ENCODE peak calls at places on chromosomes 7 and 10, in four cellular contexts. T is SK-N-SH, Z is memory B cell, R is fibroblast of mammary gland. Y is an unnamed sample.
A peak's percentile ranks its signal among the peaks of the same experiment; 100 is the strongest.

GRCh38 chr7:132436121-132436520 is 140.1 kb downstream of the PLXNA4 start:
- DNase-seq in Z (no peak), R (no peak), T (peak; percentile 82), Y (no peak)

GRCh38 chr10:110398419-110399162 is 93.9 kb upstream of the SMNDC1 start:
- DNase-seq in Z (no peak), R (peak; percentile 99), T (no peak), Y (no peak)

GRCh38 chr10:126041804-126042231 is 145.5 kb downstream of the FANK1 start:
- DNase-seq in Z (peak; percentile 80), T (peak; percentile 84), R (no peak), Y (peak; percentile 97)

GRCh38 chr10:47237316-47238260 is 62.4 kb upstream of the GDF10 start:
- DNase-seq in R (no peak), Z (no peak), T (no peak), Y (no peak)

GRCh38 chr7:18572885-18573284 is 77.3 kb downstream of the HDAC9 start:
- DNase-seq in T (no peak), R (no peak), Z (no peak), Y (no peak)

GRCh38 chr10:134743-135600 is at the start of gene ZMYND11:
- DNase-seq in T (peak; percentile 93), Z (no peak), R (peak; percentile 41), Y (peak; percentile 38)

GRCh38 chr7:2164646-2165045 is 68.1 kb downstream of the MAD1L1 start:
- DNase-seq in Z (no peak), T (peak; percentile 36), R (no peak), Y (no peak)

GRCh38 chr7:80841566-80842478 is 77.0 kb downstream of the SEMA3C start:
- DNase-seq in Z (no peak), T (no peak), R (peak; percentile 45), Y (no peak)

GRCh38 chr10:71697938-71698709 is 21.5 kb downstream of the C10orf105 start:
- DNase-seq in T (no peak), Z (no peak), R (no peak), Y (no peak)

GRCh38 chr10:3430501-3430900 is 257.9 kb upstream of the PITRM1 start:
- DNase-seq in T (no peak), R (no peak), Z (no peak), Y (no peak)

GRCh38 chr10:13891542-13892431 is 305.0 kb downstream of the PRPF18 start:
- DNase-seq in R (peak; percentile 18), T (peak; percentile 93), Z (no peak), Y (no peak)

GRCh38 chr10:127195571-127196226 is 692 bp downstream of the INSYN2A start:
- DNase-seq in T (peak; percentile 77), Z (no peak), R (peak; percentile 16), Y (no peak)

GRCh38 chr10:102796407-102797176 is 40.6 kb downstream of the CYP17A1 start:
- DNase-seq in R (no peak), T (no peak), Z (peak; percentile 21), Y (peak; percentile 64)

GRCh38 chr10:124996854-124997215 is 54.9 kb downstream of the ZRANB1 start:
- DNase-seq in R (no peak), Z (no peak), T (no peak), Y (no peak)

GRCh38 chr7:4789194-4790077 is 14.0 kb downstream of the AP5Z1 start:
- DNase-seq in T (peak; percentile 53), Z (no peak), R (no peak), Y (no peak)

GRCh38 chr10:63520463-63521388 is 475 bp upstream of the REEP3 start:
- DNase-seq in Z (peak; percentile 43), R (peak; percentile 72), T (peak; percentile 91), Y (peak; percentile 44)

GRCh38 chr7:2517004-2517403 is 2.6 kb upstream of the LFNG start:
- DNase-seq in T (no peak), R (peak; percentile 88), Z (no peak), Y (no peak)

GRCh38 chr10:127877701-127878100 is 15.0 kb downstream of the CLRN3 start:
- DNase-seq in T (no peak), R (no peak), Z (no peak), Y (no peak)

GRCh38 chr10:99995713-99996112 is 14.0 kb downstream of the DNMBP start:
- DNase-seq in T (no peak), R (no peak), Z (no peak), Y (no peak)

GRCh38 chr10:118278649-118279048 is 63.5 kb downstream of the FAM204A start:
- DNase-seq in Z (no peak), R (no peak), T (no peak), Y (no peak)

GRCh38 chr7:71509381-71509780 is 377.4 kb downstream of the GALNT17 start:
- DNase-seq in Z (no peak), R (no peak), T (no peak), Y (no peak)

GRCh38 chr7:158361326-158361946 is 226.2 kb downstream of the PTPRN2 start:
- DNase-seq in T (no peak), Z (no peak), R (no peak), Y (no peak)

GRCh38 chr10:72318383-72319262 is 36.1 kb downstream of the DNAJB12 start:
- DNase-seq in Z (no peak), R (no peak), T (no peak), Y (no peak)

GRCh38 chr7:95102662-95103061 is 195.3 kb downstream of the PPP1R9A start:
- DNase-seq in T (no peak), R (no peak), Z (no peak), Y (no peak)

GRCh38 chr7:143145-143751 is 49.1 kb upstream of the FAM20C start:
- DNase-seq in Z (no peak), R (no peak), T (no peak), Y (no peak)

GRCh38 chr7:1302936-1303335 is 70.3 kb downstream of the UNCX start:
- DNase-seq in Z (no peak), T (peak; percentile 21), R (no peak), Y (no peak)

GRCh38 chr10:27819781-27820531 is 74.3 kb upstream of the MKX start:
- DNase-seq in R (peak; percentile 65), Z (no peak), T (no peak), Y (no peak)

Y was measured in stimulated activated naive B cell treated with anti-CD40 and anti-IgM and Interleukin-4, amounts not matched to agents 10 μg/mL and 1 μg/mL and 100 μg/mL, for 72 hours.